ENCODE peak calls at places on chromosomes 4 and X, in five cellular contexts. Y, L, Z, O and F are unnamed samples.

GRCh38 chrX:44503550-44503949 is 39.1 kb downstream of the FUNDC1 start:
- DNase-seq in O (no peak), Z (no peak), Y (no peak), L (no peak), F (no peak)

GRCh38 chr4:115234405-115235093 is 121.1 kb upstream of the NDST4 start:
- DNase-seq in O (no peak), L (no peak), Y (no peak), Z (peak), F (peak)

GRCh38 chr4:85408326-85408725 is 66.6 kb upstream of the ARHGAP24 start:
- DNase-seq in O (no peak), L (no peak), Z (no peak), Y (no peak), F (no peak)

GRCh38 chrX:92232182-92232581 is 453.0 kb downstream of the PCDH11X start:
- DNase-seq in L (no peak), Z (peak), O (no peak), Y (no peak), F (no peak)

GRCh38 chr4:189834586-189834985 is 106.1 kb upstream of the FRG1 start:
- DNase-seq in O (no peak), L (no peak), Z (no peak), Y (no peak), F (no peak)

GRCh38 chr4:40916218-40916555 is 166.4 kb downstream of the NSUN7 start:
- DNase-seq in L (peak), O (no peak), Z (no peak), Y (no peak), F (peak)

GRCh38 chr4:2354127-2354526 is 64.3 kb downstream of the ZFYVE28 start:
- DNase-seq in O (no peak), Y (no peak), Z (no peak), L (no peak), F (no peak)

GRCh38 chr4:91089194-91089593 is 962.0 kb downstream of the CCSER1 start:
- DNase-seq in O (no peak), Y (no peak), L (no peak), Z (no peak), F (no peak)

GRCh38 chr4:8376361-8377102 is 64.0 kb downstream of the ACOX3 start:
- DNase-seq in Z (no peak), L (no peak), Y (no peak), O (no peak), F (no peak)

GRCh38 chr4:81519856-81520255 is 48.1 kb upstream of the RASGEF1B start:
- DNase-seq in Z (no peak), O (no peak), L (no peak), Y (no peak), F (no peak)

GRCh38 chr4:189202182-189202868 is 738.3 kb upstream of the FRG1 start:
- DNase-seq in L (peak), Z (peak), Y (no peak), O (peak), F (peak)